ENCODE peak calls at places on chromosome 9, in seven cellular contexts. H is breast epithelium; B is OCI-LY7; M is CD4-positive, alpha-beta memory T cell; A is Panc1; D is SJSA1; V is cardiac muscle cell. Z is an unnamed sample.

GRCh38 chr9:98248737-98249474 is 6.5 kb downstream of the TBC1D2 start:
- DNase-seq in D (peak; percentile 73), H (no peak), A (no peak), V (no peak), B (no peak), M (no peak), Z (no peak)

GRCh38 chr9:135039916-135040645 is 47.4 kb upstream of the OLFM1 start:
- DNase-seq in D (peak; percentile 9), H (peak; percentile 46), V (no peak), B (no peak), A (no peak), M (no peak), Z (no peak)

GRCh38 chr9:121651295-121652036 is at the start of gene DAB2IP:
- DNase-seq in V (peak; percentile 89), M (no peak), B (no peak), H (no peak), D (no peak), A (no peak), Z (no peak)

GRCh38 chr9:36135791-36136276 is 699 bp upstream of the GLIPR2 start:
- DNase-seq in B (no peak), H (no peak), D (no peak), V (peak; percentile 3), A (no peak), M (no peak), Z (no peak)

GRCh38 chr9:31272456-31273295 is 1111.8 kb upstream of the ACO1 start:
- DNase-seq in H (no peak), M (no peak), D (no peak), V (no peak), B (no peak), A (no peak), Z (no peak)

GRCh38 chr9:93132287-93132927 is 1.6 kb downstream of the NINJ1 start:
- DNase-seq in A (no peak), B (no peak), V (no peak), M (no peak), H (peak; percentile 83), D (no peak), Z (no peak)

GRCh38 chr9:107739601-107740082 is 250.1 kb upstream of the KLF4 start:
- DNase-seq in A (no peak), M (no peak), D (no peak), H (peak; percentile 69), B (no peak), V (no peak), Z (no peak)

GRCh38 chr9:32942755-32943460 is 58.5 kb downstream of the APTX start:
- DNase-seq in D (no peak), M (no peak), B (no peak), V (no peak), A (no peak), H (no peak), Z (no peak)

GRCh38 chr9:108473209-108474112 is 382.3 kb downstream of the ACTL7B start:
- DNase-seq in A (peak; percentile 81), B (no peak), H (no peak), V (no peak), D (peak; percentile 51), M (no peak), Z (no peak)

GRCh38 chr9:138074516-138074915 is 196.9 kb downstream of the CACNA1B start:
- DNase-seq in A (no peak), B (no peak), V (no peak), H (no peak), M (no peak), D (peak; percentile 36), Z (no peak)

GRCh38 chr9:28882528-28882927 is 1309.2 kb upstream of the C9orf72 start:
- DNase-seq in D (no peak), V (no peak), A (no peak), B (no peak), H (no peak), M (no peak), Z (no peak)

GRCh38 chr9:115730845-115731244 is 422.7 kb upstream of the PAPPA start:
- DNase-seq in A (no peak), V (no peak), D (no peak), B (no peak), M (no peak), H (no peak), Z (no peak)

GRCh38 chr9:124260769-124261603 is 3.2 kb downstream of the NEK6 start:
- DNase-seq in M (no peak), V (no peak), A (no peak), H (no peak), B (peak; percentile 33), D (peak; percentile 65), Z (no peak)

GRCh38 chr9:124110307-124110915 is 98.8 kb downstream of the LHX2 start:
- DNase-seq in B (peak; percentile 54), V (peak; percentile 90), A (no peak), M (peak; percentile 33), D (peak; percentile 60), H (peak; percentile 61), Z (no peak)

GRCh38 chr9:89215342-89215741 is 36.7 kb upstream of the SHC3 start:
- DNase-seq in B (no peak), D (peak; percentile 61), M (no peak), H (no peak), V (no peak), A (no peak), Z (no peak)

GRCh38 chr9:112754578-112754977 is 4.0 kb downstream of the SNX30 start:
- DNase-seq in M (peak; percentile 71), A (no peak), V (no peak), D (peak; percentile 51), B (peak; percentile 31), H (no peak), Z (no peak)

GRCh38 chr9:33437898-33438297 is 9.5 kb downstream of the AQP3 start:
- DNase-seq in H (no peak), B (peak; percentile 37), D (no peak), V (no peak), A (no peak), M (no peak), Z (no peak)

GRCh38 chr9:129383005-129383414 is 204.9 kb upstream of the IER5L start:
- DNase-seq in A (no peak), M (no peak), B (no peak), H (peak; percentile 90), D (no peak), V (peak; percentile 72), Z (no peak)

GRCh38 chr9:136551401-136552116 is 5.7 kb upstream of the NOTCH1 start:
- DNase-seq in D (peak; percentile 82), M (no peak), V (no peak), H (peak; percentile 76), B (peak; percentile 34), A (no peak), Z (no peak)

GRCh38 chr9:3177362-3177761 is 333.5 kb upstream of the PUM3 start:
- DNase-seq in V (no peak), H (no peak), D (no peak), B (no peak), A (no peak), M (no peak), Z (no peak)

GRCh38 chr9:9389904-9390303 is 1222.9 kb downstream of the PTPRD start:
- DNase-seq in B (no peak), D (no peak), H (no peak), V (no peak), M (no peak), A (no peak), Z (no peak)

DNA sequence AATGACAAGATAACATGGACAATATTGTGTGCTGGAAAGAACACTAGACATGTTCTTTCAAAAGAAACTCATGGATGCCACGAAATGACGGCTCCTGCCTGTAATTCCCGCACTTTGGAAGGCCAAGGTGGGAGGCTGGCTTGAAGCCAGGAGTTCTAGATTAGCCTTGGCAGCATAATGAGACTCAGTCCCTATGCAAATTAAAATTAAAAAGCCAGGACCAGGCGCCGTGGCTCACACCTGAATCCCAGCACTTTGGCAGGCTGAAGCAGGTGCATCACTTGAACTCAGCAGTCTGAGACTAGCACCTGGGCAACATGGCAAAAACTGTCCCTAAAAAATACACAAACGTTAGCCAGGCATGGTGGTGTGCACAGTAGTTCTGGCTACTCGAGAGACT is 814.2 kb downstream of the BRINP1 start:
- DNase-seq in A (no peak), M (no peak), V (no peak), B (no peak), H (no peak), D (no peak), Z (no peak)
- H3K9me3 ChIP-seq in A (no peaks in the 10 kb centered on the region), M (no peaks in the 10 kb centered on the region), V (no peaks in the 10 kb centered on the region), B (no peaks in the 10 kb centered on the region), H (no peaks in the 10 kb centered on the region), D (no peaks in the 10 kb centered on the region), Z (no peaks in the 10 kb centered on the region)

DNA sequence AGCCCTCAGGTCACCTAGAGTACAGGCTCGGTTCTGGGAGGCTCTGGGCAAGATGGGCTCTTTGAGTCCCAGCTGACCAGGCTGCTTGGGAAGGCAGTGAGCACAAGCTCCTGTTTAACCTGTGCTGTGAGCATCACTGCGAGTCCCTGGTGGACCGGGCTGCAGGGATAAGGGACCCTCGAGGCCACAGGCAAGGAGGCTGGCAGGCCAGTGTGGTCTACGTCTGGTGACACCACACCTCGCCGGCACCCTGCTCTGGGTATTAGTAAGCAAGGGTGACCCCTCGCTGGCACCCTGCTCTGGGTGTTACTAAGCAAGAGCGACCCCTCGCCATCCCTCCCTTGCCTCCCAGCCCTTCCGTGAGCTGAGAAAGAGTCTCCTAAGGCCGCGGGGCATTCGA is 125.9 kb upstream of the FOXD4L5 start:
- DNase-seq in V (no peak), H (no peak), D (no peak), M (no peak), B (no peak), A (no peak), Z (no peak)
- H3K9me3 ChIP-seq in V (no peaks in the 10 kb centered on the region), H (no peaks in the 10 kb centered on the region), D (no peaks in the 10 kb centered on the region), M (peaks cover 3% of the 10 kb centered on the region), B (no peaks in the 10 kb centered on the region), A (no peaks in the 10 kb centered on the region), Z (no peaks in the 10 kb centered on the region)

DNA sequence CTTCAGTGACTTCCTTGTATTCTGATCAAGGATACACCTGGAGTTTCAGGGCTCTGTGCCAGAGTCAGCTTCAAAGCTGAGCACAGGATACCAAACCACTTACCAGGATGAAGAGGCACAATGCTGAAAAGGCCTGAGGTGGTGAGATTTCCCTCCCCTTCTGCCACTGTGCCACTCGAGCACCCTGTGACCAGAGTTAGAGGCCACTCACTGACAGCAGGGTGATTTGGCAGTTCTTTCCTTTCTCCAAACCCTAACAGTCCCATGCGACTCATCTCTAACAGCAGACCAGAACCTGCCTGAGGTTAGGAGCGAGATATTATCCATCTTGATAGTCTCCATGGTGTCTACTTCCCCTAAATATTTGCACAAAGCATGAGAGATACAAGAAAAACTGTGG is 1.8 kb downstream of the PLGRKT start:
- DNase-seq in V (no peak), D (no peak), H (peak; percentile 71), M (no peak), B (no peak), A (no peak), Z (no peak)
- H3K9me3 ChIP-seq in V (no peaks in the 10 kb centered on the region), D (no peaks in the 10 kb centered on the region), H (no peaks in the 10 kb centered on the region), M (no peaks in the 10 kb centered on the region), B (no peaks in the 10 kb centered on the region), A (no peaks in the 10 kb centered on the region), Z (no peaks in the 10 kb centered on the region)

DNA sequence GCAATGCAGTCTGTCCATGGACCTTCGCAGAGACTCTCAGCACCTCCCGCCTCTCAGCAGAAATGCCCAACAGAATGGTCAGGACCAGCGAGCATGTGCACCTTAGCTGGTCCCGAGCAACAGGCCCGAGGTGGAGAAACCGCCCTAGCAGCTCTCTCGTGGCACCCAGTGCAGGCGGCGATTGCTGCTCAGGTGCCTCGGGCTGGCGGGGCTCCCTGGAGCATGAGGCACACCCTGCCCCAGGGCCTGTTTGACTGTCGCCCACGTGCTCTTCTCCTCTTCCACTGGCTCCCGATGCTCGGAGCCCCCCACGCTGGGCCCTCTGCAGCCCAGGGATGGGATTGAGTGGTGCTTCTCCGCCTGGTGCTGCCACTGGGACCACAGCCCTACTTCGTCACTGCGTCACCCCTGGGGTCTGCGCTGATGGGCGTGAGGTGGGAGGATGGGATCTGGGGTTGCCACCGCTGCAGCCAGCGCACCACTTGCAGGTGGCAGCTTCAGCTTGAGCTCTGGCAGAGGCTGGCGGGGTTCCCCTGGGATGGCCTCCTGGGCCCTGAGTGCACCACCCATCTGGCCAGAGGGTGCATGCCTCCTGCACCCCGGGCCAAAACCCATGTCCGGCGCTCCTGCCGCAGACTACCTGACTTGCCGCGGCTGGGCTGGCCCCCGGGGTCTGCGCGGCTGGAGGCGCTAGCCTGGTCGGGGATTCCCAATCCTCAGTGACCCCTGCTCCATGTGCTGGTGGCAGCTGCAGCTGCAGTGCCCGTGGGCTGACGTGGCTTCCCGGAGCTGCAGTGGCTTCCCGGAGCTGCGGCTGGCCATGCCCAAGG is 244.2 kb downstream of the FOXD4L6 start:
- DNase-seq in M (no peak), D (peak; percentile 37), B (no peak), A (no peak), H (no peak), V (no peak), Z (no peak)
- H3K9me3 ChIP-seq in M (peaks cover 25% of the 10 kb centered on the region), D (no peaks in the 10 kb centered on the region), B (no peaks in the 10 kb centered on the region), A (no peaks in the 10 kb centered on the region), H (peaks cover 100% of the 10 kb centered on the region), V (peaks cover 23% of the 10 kb centered on the region), Z (peaks cover 6% of the 10 kb centered on the region)